ENCODE peak calls at places on chromosomes 13 and 19, in five cellular contexts. M is HepG2, X is A549, B is GM12878, C is K562. Z is an unnamed sample.

GRCh38 chr19:46428278-46429141 is at the start of gene PNMA8C:
- DNase-seq in M (no peak), X (peak; percentile 31), B (no peak), C (peak; percentile 70), Z (peak; percentile 96)

GRCh38 chr19:4350111-4350510 is 6.7 kb downstream of the MPND start:
- DNase-seq in M (no peak), X (no peak), B (no peak), C (no peak), Z (no peak)

GRCh38 chr19:56356944-56357343 is 36.4 kb downstream of the ZNF582 start:
- DNase-seq in M (no peak), X (no peak), B (no peak), C (no peak), Z (no peak)

GRCh38 chr13:53200498-53201453 is 172.2 kb downstream of the OLFM4 start:
- DNase-seq in M (no peak), X (no peak), B (no peak), C (no peak), Z (peak; percentile 92)

GRCh38 chr19:5627395-5627904 is 4.6 kb downstream of the SAFB start:
- DNase-seq in M (no peak), X (no peak), B (peak; percentile 48), C (peak; percentile 45), Z (peak; percentile 38)

GRCh38 chr13:73993661-73994060 is 140.5 kb downstream of the KLF12 start:
- DNase-seq in M (no peak), X (no peak), B (no peak), C (no peak), Z (no peak)

GRCh38 chr13:79212064-79212619 is 193.9 kb downstream of the RBM26 start:
- DNase-seq in M (peak; percentile 69), X (no peak), B (no peak), C (no peak), Z (no peak)

GRCh38 chr13:110092869-110093268 is 214.1 kb downstream of the COL4A1 start:
- DNase-seq in M (no peak), X (no peak), B (no peak), C (no peak), Z (no peak)

GRCh38 chr19:5961969-5962945 is 15.7 kb downstream of the RANBP3 start:
- DNase-seq in M (peak; percentile 98), X (no peak), B (no peak), C (no peak), Z (no peak)

GRCh38 chr19:37990362-37990761 is 83.4 kb downstream of the SIPA1L3 start:
- DNase-seq in M (no peak), X (peak; percentile 49), B (no peak), C (no peak), Z (peak; percentile 46)

GRCh38 chr13:66859934-66860867 is 369.9 kb downstream of the PCDH9 start:
- DNase-seq in M (no peak), X (no peak), B (no peak), C (no peak), Z (peak; percentile 19)

GRCh38 chr13:66853559-66853958 is 376.6 kb downstream of the PCDH9 start:
- DNase-seq in M (no peak), X (no peak), B (no peak), C (no peak), Z (no peak)

GRCh38 chr13:66858163-66858562 is 372.0 kb downstream of the PCDH9 start:
- DNase-seq in M (no peak), X (no peak), B (no peak), C (no peak), Z (no peak)

GRCh38 chr13:66859078-66859477 is 371.1 kb downstream of the PCDH9 start:
- DNase-seq in M (no peak), X (no peak), B (no peak), C (no peak), Z (no peak)

GRCh38 chr13:66855110-66855509 is 375.0 kb downstream of the PCDH9 start:
- DNase-seq in M (no peak), X (no peak), B (no peak), C (no peak), Z (no peak)
- TF ChIP-seq JUNB in M (no peak), X (no peak), B (no peak), C (no peak), Z (no peak)

GRCh38 chr19:8461891-8462290 is 17.1 kb downstream of the HNRNPM start:
- DNase-seq in M (no peak), X (no peak), B (no peak), C (no peak), Z (no peak)

GRCh38 chr19:8460516-8461298 is 15.9 kb downstream of the HNRNPM start:
- DNase-seq in M (no peak), X (no peak), B (no peak), C (no peak), Z (no peak)

GRCh38 chr19:8462601-8463000 is 17.8 kb downstream of the HNRNPM start:
- DNase-seq in M (no peak), X (no peak), B (no peak), C (no peak), Z (no peak)

GRCh38 chr19:8459520-8460260 is 14.9 kb downstream of the HNRNPM start:
- DNase-seq in M (peak; percentile 29), X (peak; percentile 52), B (no peak), C (no peak), Z (no peak)

DNA sequence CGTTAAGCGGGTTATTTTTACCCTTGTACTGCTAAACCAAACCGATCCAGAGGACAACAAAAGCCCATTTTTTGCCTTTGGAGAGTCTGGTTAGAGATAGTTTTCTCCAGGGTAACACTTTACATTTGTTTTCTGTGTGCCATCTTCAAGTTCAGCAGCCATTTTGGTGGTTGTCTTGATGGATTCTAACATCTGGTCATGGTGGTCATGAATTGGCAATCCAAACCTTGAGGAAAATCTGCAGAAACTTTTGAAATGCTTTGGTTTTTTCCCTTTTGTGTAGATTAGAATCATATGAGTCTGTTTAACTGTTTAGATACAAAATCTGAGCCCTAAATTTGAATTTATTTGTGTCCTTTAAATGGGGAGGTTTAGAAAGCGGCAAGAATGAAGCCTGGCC is 16.6 kb downstream of the HNRNPM start:
- DNase-seq in M (no peak), X (no peak), B (no peak), C (no peak), Z (no peak)
- H3K27ac ChIP-seq in M (no peak overlapping the region), X (no peak overlapping the region), B (no peak overlapping the region), C (no peak overlapping the region), Z (peak overlapping the region; percentile 52)

GRCh38 chr19:11736696-11737095 is 2.0 kb downstream of the ZNF823 start:
- DNase-seq in M (no peak), X (no peak), B (peak; percentile 40), C (peak; percentile 75), Z (peak; percentile 3)
- TF ChIP-seq JUNB in M (no peak), X (no peak), B (no peak), C (no peak), Z (no peak)

DNA sequence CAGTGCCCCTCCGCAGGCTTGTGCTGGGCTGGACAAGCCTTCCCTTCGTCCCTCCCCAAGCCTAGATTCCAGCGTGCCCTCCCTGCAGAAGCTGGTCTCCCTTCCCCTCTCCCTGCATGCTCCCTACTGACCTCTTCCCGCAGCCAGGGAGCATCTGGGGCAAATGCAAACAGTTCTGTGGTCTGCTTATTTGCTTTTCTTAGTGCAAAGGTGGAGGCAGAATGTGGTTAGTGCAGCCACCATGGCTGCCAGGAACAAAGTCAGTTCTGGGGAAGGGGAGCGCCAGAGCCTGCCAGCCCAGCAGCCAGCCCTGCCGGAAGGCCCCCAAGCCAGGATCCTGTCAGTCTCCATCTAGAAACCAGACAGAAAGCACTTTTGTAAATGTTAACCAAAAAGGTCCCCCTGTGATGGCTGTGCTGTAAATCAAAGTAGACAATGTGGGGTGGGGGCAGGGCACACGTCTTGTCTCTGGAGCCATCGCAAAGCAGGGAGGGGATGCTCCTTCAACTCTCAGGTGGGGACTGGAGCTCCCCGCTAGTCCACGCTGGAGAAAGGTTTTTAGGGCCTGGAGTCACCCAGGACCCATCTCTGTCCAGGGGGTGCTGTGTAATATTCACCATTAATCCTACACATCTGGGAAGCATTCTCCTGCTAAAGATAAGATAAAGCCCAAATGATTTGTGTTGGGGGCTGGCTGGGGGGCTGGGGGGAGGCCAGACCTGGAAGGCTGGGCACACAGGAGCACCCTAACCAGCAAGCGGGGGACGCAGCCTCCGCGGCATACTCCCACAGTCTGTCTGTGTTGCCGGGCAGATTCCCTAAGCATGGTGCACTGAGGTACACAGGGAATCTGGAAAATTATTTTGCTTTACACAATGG is 30.9 kb downstream of the SERP2 start:
- DNase-seq in M (peak; percentile 93), X (no peak), B (no peak), C (no peak), Z (peak; percentile 46)
- H3K27ac ChIP-seq in M (peak overlapping the region; percentile 97), X (peak overlapping the region; percentile 57), B (no peak overlapping the region), C (no peak overlapping the region), Z (peak overlapping the region; percentile 70)

DNA sequence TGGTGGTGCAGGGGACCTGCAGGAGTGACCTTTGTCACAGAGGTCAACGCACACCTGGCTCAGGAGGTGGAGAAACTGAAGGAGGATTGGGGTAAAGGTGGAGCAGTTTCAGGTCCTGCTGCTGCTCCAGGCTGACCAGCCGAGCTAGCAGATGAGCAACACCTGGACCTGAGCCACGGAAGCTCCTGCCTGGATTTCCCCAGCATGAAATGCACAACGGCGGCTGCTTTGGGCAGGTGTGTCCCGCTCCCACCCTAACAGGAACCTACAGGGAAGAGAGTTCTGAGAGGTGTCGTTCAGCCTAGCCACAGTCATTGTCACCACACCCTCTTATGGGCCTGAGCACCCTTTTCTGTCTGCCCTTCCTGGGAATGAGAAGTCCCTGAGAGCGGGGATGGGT is 15.7 kb upstream of the CD177 start:
- DNase-seq in M (no peak), X (no peak), B (no peak), C (no peak), Z (no peak)
- TF ChIP-seq JUNB in M (no peak), X (no peak), B (no peak), C (no peak), Z (no peak)

GRCh38 chr13:76929975-76930374 is 18.3 kb upstream of the ACOD1 start:
- DNase-seq in M (no peak), X (no peak), B (no peak), C (no peak), Z (no peak)
- H3K27ac ChIP-seq in M (no peak overlapping the region), X (no peak overlapping the region), B (no peak overlapping the region), C (no peak overlapping the region), Z (no peak overlapping the region)

GRCh38 chr19:1333789-1334188 is 48.1 kb downstream of the EFNA2 start:
- DNase-seq in M (no peak), X (no peak), B (no peak), C (peak; percentile 64), Z (no peak)
- TF ChIP-seq JUNB in M (no peak), X (no peak), B (no peak), C (no peak), Z (no peak)

GRCh38 chr13:102799544-102800144 is 725 bp downstream of the BIVM start:
- DNase-seq in M (no peak), X (peak; percentile 25), B (no peak), C (peak; percentile 23), Z (peak; percentile 21)
- H3K27ac ChIP-seq in M (peak overlapping the region; percentile 78), X (peak overlapping the region; percentile 88), B (peak overlapping the region; percentile 71), C (peak overlapping the region; percentile 76), Z (no peak overlapping the region)

GRCh38 chr13:99907627-99908026 is 63.9 kb downstream of the ZIC5 start:
- DNase-seq in M (no peak), X (no peak), B (no peak), C (no peak), Z (no peak)
- TF ChIP-seq JUNB in M (no peak), X (no peak), B (no peak), C (no peak), Z (no peak)

Z was measured in GM23338.